ENCODE peak calls at places on chromosomes 7 and 10, in six cellular contexts. S, V, M, P, X and H are unnamed samples.

GRCh38 chr7:129774359-129774758 is 162.8 kb downstream of the NRF1 start:
- DNase-seq in P (peak; percentile 50), V (no peak), S (no peak), X (no peak), M (no peak), H (no peak)

GRCh38 chr10:60846173-60846572 is 67.9 kb downstream of the CDK1 start:
- DNase-seq in X (peak; percentile 57), M (no peak), V (peak; percentile 79), S (no peak), P (no peak), H (no peak)

GRCh38 chr7:139131622-139132021 is 22.1 kb upstream of the ZC3HAV1 start:
- DNase-seq in S (no peak), X (no peak), V (no peak), P (no peak), M (no peak), H (no peak)

GRCh38 chr10:50593523-50593922 is 30.2 kb downstream of the SGMS1 start:
- DNase-seq in M (no peak), S (no peak), P (no peak), X (peak; percentile 72), V (no peak), H (no peak)

GRCh38 chr10:120436431-120437142 is 20.4 kb upstream of the PLPP4 start:
- DNase-seq in P (no peak), V (peak; percentile 17), X (peak; percentile 59), S (no peak), M (no peak), H (no peak)

GRCh38 chr7:22565315-22565811 is 65.4 kb upstream of the STEAP1B start:
- DNase-seq in M (peak; percentile 13), P (no peak), X (peak; percentile 83), S (peak; percentile 64), V (peak; percentile 60), H (no peak)

GRCh38 chr7:158128572-158128971 is 459.1 kb downstream of the PTPRN2 start:
- DNase-seq in S (no peak), V (no peak), P (no peak), M (no peak), X (no peak), H (no peak)

GRCh38 chr10:70756710-70757360 is 28.3 kb downstream of the TBATA start:
- DNase-seq in S (no peak), M (no peak), X (no peak), P (no peak), V (peak; percentile 55), H (no peak)

GRCh38 chr7:150754950-150755349 is 17.7 kb downstream of the GIMAP5 start:
- DNase-seq in P (no peak), X (no peak), S (no peak), M (no peak), V (no peak), H (no peak)

GRCh38 chr10:49781247-49781646 is 19.1 kb upstream of the OGDHL start:
- DNase-seq in X (peak; percentile 42), M (no peak), P (no peak), S (no peak), V (peak; percentile 79), H (no peak)

GRCh38 chr7:34158311-34158710 is 253.0 kb downstream of the BMPER start:
- DNase-seq in V (no peak), X (no peak), M (no peak), S (no peak), P (no peak), H (no peak)

GRCh38 chr7:149468208-149468607 is 7.3 kb upstream of the ZNF777 start:
- DNase-seq in P (no peak), X (no peak), S (no peak), V (no peak), M (no peak), H (no peak)

GRCh38 chr10:34010891-34011290 is 676.4 kb upstream of the NRP1 start:
- DNase-seq in P (no peak), S (no peak), M (no peak), X (peak; percentile 83), V (no peak), H (no peak)

GRCh38 chr7:105611856-105612775 is 30.8 kb upstream of the EFCAB10 start:
- DNase-seq in X (peak; percentile 21), M (no peak), P (no peak), S (no peak), V (peak; percentile 40), H (no peak)

GRCh38 chr7:75967573-75967997 is 26.8 kb downstream of the TMEM120A start:
- DNase-seq in P (peak; percentile 45), X (no peak), S (no peak), V (no peak), M (no peak), H (peak; percentile 63)

GRCh38 chr10:78515037-78515872 is 481.6 kb downstream of the RPS24 start:
- DNase-seq in X (peak; percentile 52), S (no peak), P (no peak), V (peak; percentile 59), M (no peak), H (no peak)

GRCh38 chr10:16952610-16953009 is 135.4 kb upstream of the RSU1 start:
- DNase-seq in X (no peak), V (no peak), P (peak; percentile 23), S (no peak), M (no peak), H (no peak)

GRCh38 chr10:28595618-28596017 is 62.7 kb downstream of the WAC start:
- DNase-seq in M (no peak), S (no peak), P (no peak), V (no peak), X (peak; percentile 42), H (no peak)

GRCh38 chr7:123637203-123637602 is 18.5 kb upstream of the LMOD2 start:
- DNase-seq in V (peak; percentile 37), X (no peak), M (no peak), P (no peak), S (no peak), H (no peak)

GRCh38 chr7:44216019-44216418 is 15.2 kb downstream of the YKT6 start:
- DNase-seq in S (no peak), M (no peak), V (no peak), P (no peak), X (no peak), H (no peak)

GRCh38 chr10:24822557-24822956 is 98.9 kb upstream of the ARHGAP21 start:
- DNase-seq in M (no peak), V (no peak), P (no peak), X (peak; percentile 19), S (no peak), H (no peak)

GRCh38 chr7:98323597-98324322 is 42.3 kb downstream of the BRI3 start:
- DNase-seq in M (no peak), P (peak; percentile 82), V (no peak), S (no peak), X (peak; percentile 24), H (no peak)

GRCh38 chr7:80838643-80839042 is 80.2 kb downstream of the SEMA3C start:
- DNase-seq in X (no peak), M (no peak), P (no peak), S (no peak), V (no peak), H (no peak)

GRCh38 chr10:101217450-101218281 is 11.6 kb downstream of the LBX1 start:
- DNase-seq in V (peak; percentile 62), M (no peak), P (peak; percentile 96), X (peak; percentile 67), S (no peak), H (peak; percentile 76)

GRCh38 chr10:132102071-132102716 is 36.4 kb downstream of the JAKMIP3 start:
- DNase-seq in S (no peak), P (no peak), V (no peak), M (no peak), X (no peak), H (no peak)

GRCh38 chr7:1590476-1590875 is 20.6 kb upstream of the PSMG3 start:
- DNase-seq in M (no peak), S (no peak), V (no peak), P (no peak), X (no peak), H (no peak)
- TF ChIP-seq EZH2phosphoT487 in M (no peak), S (no peak), V (no peak), P (no peak), X (no peak), H (no peak)

DNA sequence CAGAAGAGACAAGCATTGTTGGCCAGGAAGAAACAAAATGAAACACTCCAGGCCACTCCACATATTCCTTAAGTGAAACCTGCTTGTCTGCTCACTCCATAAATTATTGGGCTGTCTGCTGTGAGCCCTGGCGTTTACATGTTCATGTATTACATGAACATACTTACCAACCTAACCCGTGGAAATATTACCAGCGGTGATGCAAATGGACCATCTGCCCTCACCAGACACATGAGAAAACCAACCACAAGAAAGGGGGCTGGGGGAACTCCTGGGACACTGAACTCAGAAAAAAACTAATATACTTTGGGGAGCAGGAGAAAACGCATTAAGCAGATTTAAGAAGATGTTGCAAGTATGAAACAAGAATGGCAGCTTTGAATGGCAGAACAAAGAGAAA is 731.2 kb upstream of the IGFBP3 start:
- DNase-seq in X (no peak), S (no peak), M (no peak), V (no peak), P (no peak), H (no peak)
- H3K27ac ChIP-seq in X (no peak overlapping the region), S (no peak overlapping the region), M (no peak overlapping the region), V (peak overlapping the region; percentile 86), P (no peak overlapping the region), H (peak overlapping the region; percentile 95)

GRCh38 chr7:74027124-74027682 is 770 bp upstream of the ELN start:
- DNase-seq in S (no peak), M (no peak), P (no peak), X (no peak), V (no peak), H (no peak)

GRCh38 chr7:74025146-74025545 is 2.8 kb upstream of the ELN start:
- DNase-seq in M (no peak), X (no peak), V (no peak), P (no peak), S (no peak), H (no peak)

GRCh38 chr7:74027683-74028320 is at the start of gene ELN:
- DNase-seq in S (no peak), V (no peak), M (no peak), P (peak; percentile 56), X (peak; percentile 62), H (peak; percentile 73)

GRCh38 chr7:74025745-74026144 is 2.2 kb upstream of the ELN start:
- DNase-seq in S (no peak), M (no peak), V (no peak), X (no peak), P (no peak), H (no peak)

DNA sequence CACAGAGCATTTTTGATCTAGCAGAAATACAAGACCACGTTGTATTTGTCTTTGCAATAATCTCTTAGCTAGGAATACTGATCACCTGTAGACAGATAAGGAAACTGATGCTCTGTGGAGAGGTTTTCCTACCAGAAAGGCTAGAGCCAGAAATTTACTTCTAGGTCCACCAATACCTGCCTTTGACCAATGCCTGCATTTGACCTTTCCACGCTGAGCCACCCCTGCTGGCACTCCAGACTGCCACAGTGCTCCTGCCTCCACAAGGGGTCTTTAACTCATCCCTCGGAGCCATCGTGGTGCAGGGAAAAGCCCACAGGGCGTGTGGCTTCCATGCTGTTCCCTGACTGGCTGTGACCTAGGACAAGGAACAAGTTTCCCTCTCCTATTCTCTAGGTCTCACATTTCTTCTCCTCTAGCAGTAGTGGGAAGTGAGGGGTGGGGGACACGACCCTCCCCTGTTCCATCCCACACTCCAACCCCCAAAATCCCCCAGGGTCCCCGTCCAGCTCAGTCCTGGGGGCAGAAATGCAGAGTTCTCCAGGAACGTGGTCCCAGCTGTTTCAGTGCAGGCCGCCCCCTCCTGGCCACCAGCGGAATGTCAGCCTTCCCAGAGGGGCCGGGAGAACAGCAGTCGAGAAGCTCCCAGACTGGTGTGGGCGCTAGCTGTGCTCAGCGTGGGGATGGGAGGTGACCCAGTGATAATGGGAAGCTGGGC is 1.4 kb upstream of the ELN start:
- DNase-seq in M (peak; percentile 53), X (peak; percentile 76), P (peak; percentile 76), S (peak; percentile 28), V (peak; percentile 63), H (peak; percentile 78)
- TF ChIP-seq EZH2phosphoT487 in M (no peak), X (no peak), P (no peak), S (no peak), V (no peak), H (no peak)

GRCh38 chr10:48701941-48702340 is 17.3 kb downstream of the WDFY4 start:
- DNase-seq in V (no peak), S (no peak), X (no peak), M (no peak), P (no peak), H (no peak)
- H3K27ac ChIP-seq in V (no peak overlapping the region), S (no peak overlapping the region), X (no peak overlapping the region), M (no peak overlapping the region), P (no peak overlapping the region), H (no peak overlapping the region)